ENCODE peak calls at places on chromosome 11, in four cellular contexts. O, I, G and H are unnamed samples.

GRCh38 chr11:88042238-88043032 is 132.8 kb downstream of the RAB38 start:
- DNase-seq in O (no peak), G (no peak), I (no peak), H (no peak)

GRCh38 chr11:70590356-70590991 is 192.1 kb downstream of the CTTN start:
- DNase-seq in O (no peak), I (no peak), G (no peak), H (no peak)

GRCh38 chr11:69260622-69261021 is 33.3 kb upstream of the MYEOV start:
- DNase-seq in O (no peak), I (no peak), G (no peak), H (no peak)

GRCh38 chr11:86988351-86988881 is 33.2 kb upstream of the FZD4 start:
- DNase-seq in G (no peak), I (no peak), O (no peak), H (no peak)

GRCh38 chr11:13663631-13664071 is 4.8 kb upstream of the FAR1 start:
- DNase-seq in I (no peak), O (no peak), G (no peak), H (no peak)

GRCh38 chr11:16012125-16012751 is 344.1 kb downstream of the SOX6 start:
- DNase-seq in G (no peak), O (no peak), I (no peak), H (no peak)

GRCh38 chr11:1946812-1947480 is at the start of gene MRPL23:
- DNase-seq in O (no peak), G (no peak), I (no peak), H (no peak)

GRCh38 chr11:126862664-126863247 is 137.8 kb downstream of the KIRREL3 start:
- DNase-seq in G (no peak), O (peak; percentile 43), I (peak; percentile 79), H (no peak)

GRCh38 chr11:91869751-91870150 is 354.9 kb upstream of the FAT3 start:
- DNase-seq in G (no peak), I (no peak), O (no peak), H (no peak)

GRCh38 chr11:33959855-33960400 is 68.1 kb upstream of the LMO2 start:
- DNase-seq in O (no peak), I (no peak), G (no peak), H (no peak)

GRCh38 chr11:20160425-20161229 is at the start of gene DBX1:
- DNase-seq in G (no peak), I (no peak), O (no peak), H (no peak)

GRCh38 chr11:92045325-92045724 is 179.3 kb upstream of the FAT3 start:
- DNase-seq in G (no peak), I (no peak), O (no peak), H (no peak)

GRCh38 chr11:110435780-110436717 is 6.3 kb downstream of the FDX1 start:
- DNase-seq in G (no peak), I (no peak), O (no peak), H (no peak)

GRCh38 chr11:69721061-69721460 is 17.2 kb upstream of the FGF19 start:
- DNase-seq in O (no peak), I (no peak), G (no peak), H (no peak)

GRCh38 chr11:120034881-120035620 is 102.9 kb downstream of the TRIM29 start:
- DNase-seq in G (no peak), I (no peak), O (no peak), H (no peak)

GRCh38 chr11:103890654-103891053 is 145.8 kb upstream of the DDI1 start:
- DNase-seq in G (no peak), I (no peak), O (no peak), H (no peak)

GRCh38 chr11:103892603-103893002 is 143.8 kb upstream of the DDI1 start:
- DNase-seq in O (no peak), G (no peak), I (no peak), H (no peak)

GRCh38 chr11:103888541-103888951 is 147.9 kb upstream of the DDI1 start:
- DNase-seq in G (no peak), O (no peak), I (no peak), H (no peak)

GRCh38 chr11:103887001-103887680 is 149.3 kb upstream of the DDI1 start:
- DNase-seq in I (no peak), O (no peak), G (no peak), H (no peak)

DNA sequence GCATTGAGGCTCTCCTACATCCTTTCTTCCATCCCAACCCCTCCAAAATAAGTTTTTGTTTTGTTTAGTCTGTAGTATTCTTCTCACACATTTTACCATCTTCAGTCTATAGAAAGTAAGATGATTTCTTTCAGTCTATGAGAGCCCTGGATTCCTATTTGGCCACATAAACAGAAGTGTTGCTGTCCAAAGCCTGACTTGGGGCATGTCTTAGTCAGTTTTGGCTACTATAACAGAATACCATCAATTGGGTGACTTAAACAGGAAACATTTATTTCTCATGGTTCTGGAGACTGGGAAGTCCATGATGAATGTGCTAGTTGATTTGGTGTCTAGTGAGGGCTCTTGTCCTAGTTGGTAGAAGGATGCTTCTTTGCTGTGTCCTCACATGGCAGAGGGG is 146.8 kb upstream of the DDI1 start:
- DNase-seq in G (no peak), O (no peak), I (no peak), H (no peak)
- TF ChIP-seq CTCF in G (no peak), O (no peak), I (no peak), H (no peak)

GRCh38 chr11:114605370-114605769 is 9.8 kb upstream of the NXPE4 start:
- DNase-seq in I (no peak), G (no peak), O (peak; percentile 13), H (no peak)

GRCh38 chr11:114604886-114605285 is 9.3 kb upstream of the NXPE4 start:
- DNase-seq in O (no peak), G (no peak), I (no peak), H (no peak)

GRCh38 chr11:114604179-114604813 is 8.7 kb upstream of the NXPE4 start:
- DNase-seq in O (no peak), I (no peak), G (no peak), H (no peak)

GRCh38 chr11:114607753-114608459 is 12.3 kb upstream of the NXPE4 start:
- DNase-seq in G (no peak), O (peak; percentile 13), I (no peak), H (no peak)

GRCh38 chr11:114606003-114606801 is 10.6 kb upstream of the NXPE4 start:
- DNase-seq in O (peak; percentile 3), I (no peak), G (no peak), H (no peak)
- TF ChIP-seq CTCF in O (no peak), I (no peak), G (no peak), H (no peak)

DNA sequence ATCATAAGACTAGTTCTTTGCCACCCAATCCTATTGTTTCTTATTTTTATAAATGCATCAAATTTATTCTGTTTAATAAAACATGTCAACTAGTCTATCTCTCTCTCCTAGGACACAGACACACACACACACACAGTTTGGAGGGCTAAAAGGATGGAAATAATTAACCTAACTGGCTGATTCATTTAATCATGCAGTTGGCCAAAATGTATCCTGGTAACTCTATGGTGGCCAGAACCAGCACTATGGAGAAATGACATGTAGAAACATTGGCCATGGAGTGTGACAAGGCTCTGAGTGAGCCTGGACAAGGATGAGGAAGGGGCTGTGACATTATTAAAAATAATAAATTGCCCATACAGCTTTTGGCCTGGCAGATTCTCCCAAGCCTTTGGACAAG is 64.1 kb downstream of the CLPB start:
- DNase-seq in G (no peak), I (no peak), O (no peak), H (no peak)
- TF ChIP-seq CTCF in G (no peak), I (no peak), O (no peak), H (no peak)

GRCh38 chr11:111598546-111598945 is 3.7 kb upstream of the SIK2 start:
- DNase-seq in O (no peak), I (no peak), G (no peak), H (no peak)
- TF ChIP-seq CTCF in O (no peak), I (no peak), G (no peak), H (no peak)

GRCh38 chr11:8242113-8242475 is 21.6 kb downstream of the LMO1 start:
- DNase-seq in O (no peak), G (no peak), I (peak; percentile 56), H (no peak)

GRCh38 chr11:8239056-8239455 is 24.6 kb downstream of the LMO1 start:
- DNase-seq in G (no peak), O (no peak), I (no peak), H (no peak)

GRCh38 chr11:8237453-8237852 is 26.2 kb downstream of the LMO1 start:
- DNase-seq in G (no peak), O (no peak), I (no peak), H (no peak)

GRCh38 chr11:8241373-8242112 is 22.1 kb downstream of the LMO1 start:
- DNase-seq in G (no peak), I (no peak), O (no peak), H (no peak)

DNA sequence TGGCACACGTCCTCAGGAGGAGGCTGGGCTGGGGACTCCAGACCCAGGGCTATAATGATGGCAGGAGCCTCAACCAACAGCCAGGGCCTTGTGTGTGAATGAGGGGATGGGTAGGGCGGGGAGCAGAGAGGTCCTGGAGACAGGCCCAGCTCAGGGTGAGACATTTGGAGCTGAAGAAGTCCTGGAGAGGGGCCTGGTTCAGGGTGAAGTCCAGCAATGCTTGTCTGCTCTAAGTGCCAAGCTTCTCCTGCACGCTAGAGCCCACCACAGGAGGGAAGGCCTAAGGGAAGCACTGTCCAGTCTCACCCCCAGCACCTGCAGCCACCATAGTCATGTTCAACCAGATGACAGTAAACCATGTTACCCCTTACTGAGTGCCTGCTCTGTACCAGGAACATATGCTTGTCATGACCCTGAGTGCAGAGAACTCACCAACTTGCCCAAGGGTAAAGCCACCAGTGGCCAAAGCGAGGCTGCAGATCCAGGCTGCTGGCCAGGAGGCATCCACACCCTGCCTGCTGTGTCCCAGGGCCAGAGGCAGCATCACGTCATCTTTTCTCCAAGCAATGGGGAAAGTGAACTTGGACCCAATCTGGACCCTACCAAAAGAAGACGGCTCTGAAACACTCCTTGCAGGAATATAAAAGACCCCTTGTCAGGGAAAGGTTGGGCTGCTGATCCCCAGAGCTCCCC is 24.0 kb downstream of the LMO1 start:
- DNase-seq in G (no peak), I (no peak), O (no peak), H (no peak)
- TF ChIP-seq CTCF in G (no peak), I (no peak), O (no peak), H (no peak)

GRCh38 chr11:44784784-44785183 is 58.0 kb downstream of the TSPAN18 start:
- DNase-seq in I (no peak), O (no peak), G (no peak), H (no peak)

GRCh38 chr11:44787981-44788380 is 61.2 kb downstream of the TSPAN18 start:
- DNase-seq in I (no peak), O (no peak), G (no peak), H (no peak)

GRCh38 chr11:44787070-44787469 is 60.3 kb downstream of the TSPAN18 start:
- DNase-seq in O (no peak), I (no peak), G (no peak), H (no peak)

GRCh38 chr11:44784438-44784760 is 57.6 kb downstream of the TSPAN18 start:
- DNase-seq in G (no peak), O (no peak), I (no peak), H (no peak)

GRCh38 chr11:44785856-44786606 is 59.3 kb downstream of the TSPAN18 start:
- DNase-seq in I (peak; percentile 55), G (no peak), O (no peak), H (no peak)
- TF ChIP-seq CTCF in I (peak; percentile 61), G (no peak), O (peak; percentile 60), H (no peak)

GRCh38 chr11:25961539-25961938 is 370.4 kb upstream of the ANO3 start:
- DNase-seq in I (no peak), G (no peak), O (no peak), H (no peak)
- TF ChIP-seq CTCF in I (peak; percentile 37), G (no peak), O (peak; percentile 43), H (no peak)